ENCODE peak calls at places on chromosomes 7 and 10, in five cellular contexts. One of them, this sample, is unnamed.

GRCh38 chr10:12638103-12638502 is 288.8 kb downstream of the CAMK1D start:
- ATAC-seq in left ventricle myocardium superior: no peak
- ATAC-seq in PC-3: no peak
- ATAC-seq in naive thymus-derived CD8-positive, alpha-beta T cell: no peak
- ATAC-seq in pancreas: peak; percentile 80
- ATAC-seq in this sample: peak; percentile 54

GRCh38 chr10:49038711-49039110 is 76.6 kb downstream of the VSTM4 start:
- ATAC-seq in pancreas: no peak
- ATAC-seq in left ventricle myocardium superior: no peak
- ATAC-seq in naive thymus-derived CD8-positive, alpha-beta T cell: no peak
- ATAC-seq in PC-3: no peak
- ATAC-seq in this sample: no peak

GRCh38 chr7:69947998-69948397 is 349.7 kb downstream of the AUTS2 start:
- ATAC-seq in PC-3: no peak
- ATAC-seq in naive thymus-derived CD8-positive, alpha-beta T cell: no peak
- ATAC-seq in left ventricle myocardium superior: no peak
- ATAC-seq in pancreas: no peak
- ATAC-seq in this sample: no peak

GRCh38 chr7:73919694-73920375 is 58.9 kb downstream of the TMEM270 start:
- ATAC-seq in naive thymus-derived CD8-positive, alpha-beta T cell: no peak
- ATAC-seq in left ventricle myocardium superior: no peak
- ATAC-seq in pancreas: no peak
- ATAC-seq in PC-3: no peak
- ATAC-seq in this sample: no peak

GRCh38 chr10:15367296-15367830 is 3.7 kb downstream of the FAM171A1 start:
- ATAC-seq in PC-3: no peak
- ATAC-seq in pancreas: no peak
- ATAC-seq in left ventricle myocardium superior: no peak
- ATAC-seq in naive thymus-derived CD8-positive, alpha-beta T cell: no peak
- ATAC-seq in this sample: no peak

GRCh38 chr10:117684673-117685211 is 142.2 kb downstream of the EMX2 start:
- ATAC-seq in pancreas: peak; percentile 32
- ATAC-seq in left ventricle myocardium superior: peak; percentile 23
- ATAC-seq in naive thymus-derived CD8-positive, alpha-beta T cell: no peak
- ATAC-seq in PC-3: no peak
- ATAC-seq in this sample: peak; percentile 47

GRCh38 chr7:50805425-50806130 is 22.9 kb upstream of the GRB10 start:
- ATAC-seq in left ventricle myocardium superior: no peak
- ATAC-seq in PC-3: no peak
- ATAC-seq in pancreas: no peak
- ATAC-seq in naive thymus-derived CD8-positive, alpha-beta T cell: no peak
- ATAC-seq in this sample: no peak

GRCh38 chr10:89867964-89868363 is 166.6 kb downstream of the KIF20B start:
- ATAC-seq in left ventricle myocardium superior: no peak
- ATAC-seq in pancreas: no peak
- ATAC-seq in naive thymus-derived CD8-positive, alpha-beta T cell: no peak
- ATAC-seq in PC-3: peak; percentile 64
- ATAC-seq in this sample: peak; percentile 42

GRCh38 chr10:92045641-92046106 is 122.1 kb downstream of the BTAF1 start:
- ATAC-seq in PC-3: no peak
- ATAC-seq in pancreas: no peak
- ATAC-seq in naive thymus-derived CD8-positive, alpha-beta T cell: no peak
- ATAC-seq in left ventricle myocardium superior: peak; percentile 21
- ATAC-seq in this sample: peak; percentile 40

GRCh38 chr10:767211-767610 is 77.7 kb upstream of the DIP2C start:
- ATAC-seq in left ventricle myocardium superior: no peak
- ATAC-seq in pancreas: peak; percentile 100
- ATAC-seq in naive thymus-derived CD8-positive, alpha-beta T cell: no peak
- ATAC-seq in PC-3: no peak
- ATAC-seq in this sample: no peak

GRCh38 chr7:42900842-42901241 is 11.0 kb downstream of the C7orf25 start:
- ATAC-seq in PC-3: no peak
- ATAC-seq in pancreas: no peak
- ATAC-seq in left ventricle myocardium superior: no peak
- ATAC-seq in naive thymus-derived CD8-positive, alpha-beta T cell: no peak
- ATAC-seq in this sample: no peak

GRCh38 chr10:3196971-3197353 is 24.4 kb upstream of the PITRM1 start:
- ATAC-seq in PC-3: no peak
- ATAC-seq in naive thymus-derived CD8-positive, alpha-beta T cell: no peak
- ATAC-seq in left ventricle myocardium superior: peak; percentile 31
- ATAC-seq in pancreas: no peak
- ATAC-seq in this sample: peak; percentile 22

GRCh38 chr7:99839560-99840011 is 11.8 kb downstream of the CYP3A43 start:
- ATAC-seq in left ventricle myocardium superior: no peak
- ATAC-seq in PC-3: peak; percentile 51
- ATAC-seq in pancreas: peak; percentile 67
- ATAC-seq in naive thymus-derived CD8-positive, alpha-beta T cell: no peak
- ATAC-seq in this sample: peak; percentile 96

GRCh38 chr10:92846-93245 is 42.4 kb upstream of the ZMYND11 start:
- ATAC-seq in pancreas: peak; percentile 76
- ATAC-seq in left ventricle myocardium superior: no peak
- ATAC-seq in PC-3: no peak
- ATAC-seq in naive thymus-derived CD8-positive, alpha-beta T cell: no peak
- ATAC-seq in this sample: peak; percentile 67

GRCh38 chr10:34397324-34397723 is 417.8 kb downstream of the PARD3 start:
- ATAC-seq in left ventricle myocardium superior: peak; percentile 25
- ATAC-seq in pancreas: no peak
- ATAC-seq in naive thymus-derived CD8-positive, alpha-beta T cell: no peak
- ATAC-seq in PC-3: no peak
- ATAC-seq in this sample: no peak

GRCh38 chr7:101953248-101953819 is 135.9 kb downstream of the CUX1 start:
- ATAC-seq in PC-3: peak; percentile 62
- ATAC-seq in pancreas: peak; percentile 48
- ATAC-seq in left ventricle myocardium superior: peak; percentile 63
- ATAC-seq in naive thymus-derived CD8-positive, alpha-beta T cell: no peak
- ATAC-seq in this sample: peak; percentile 80

GRCh38 chr10:29703276-29703675 is 68.5 kb upstream of the SVIL start:
- ATAC-seq in PC-3: no peak
- ATAC-seq in naive thymus-derived CD8-positive, alpha-beta T cell: no peak
- ATAC-seq in pancreas: no peak
- ATAC-seq in left ventricle myocardium superior: no peak
- ATAC-seq in this sample: no peak